ENCODE peak calls at places on chromosome 3, in four cellular contexts. C, W, B and K are unnamed samples.
A peak's percentile ranks its signal among the peaks of the same experiment; 100 is the strongest.

GRCh38 chr3:44439499-44440295 is 37.8 kb downstream of the ZNF445 start:
- DNase-seq in B (peak; percentile 91), W (peak; percentile 49), C (no peak), K (peak; percentile 83)

GRCh38 chr3:183823963-183824362 is 1.4 kb downstream of the MAP6D1 start:
- DNase-seq in W (no peak), B (no peak), C (no peak), K (no peak)

GRCh38 chr3:70871909-70872656 is 559.6 kb upstream of the MDFIC2 start:
- DNase-seq in C (no peak), B (no peak), W (no peak), K (no peak)

GRCh38 chr3:36907911-36908646 is 36.8 kb downstream of the TRANK1 start:
- DNase-seq in B (peak; percentile 44), W (peak; percentile 43), C (no peak), K (peak; percentile 87)

GRCh38 chr3:37579181-37579580 is 282.5 kb upstream of the CTDSPL start:
- DNase-seq in W (no peak), B (no peak), C (no peak), K (no peak)

GRCh38 chr3:184377882-184378445 is at the start of gene THPO:
- DNase-seq in W (no peak), B (no peak), C (no peak), K (no peak)

GRCh38 chr3:22887664-22888291 is 315.3 kb upstream of the UBE2E2 start:
- DNase-seq in W (no peak), B (no peak), C (no peak), K (no peak)

GRCh38 chr3:115401298-115401697 is 222.0 kb upstream of the GAP43 start:
- DNase-seq in B (no peak), W (no peak), C (no peak), K (no peak)

GRCh38 chr3:32880225-32880624 is 62.4 kb downstream of the TRIM71 start:
- DNase-seq in C (no peak), W (no peak), B (no peak), K (no peak)

GRCh38 chr3:169811606-169812123 is 1.0 kb upstream of the LRRIQ4 start:
- DNase-seq in B (no peak), W (no peak), C (peak; percentile 59), K (no peak)

GRCh38 chr3:179732661-179733348 is 80.0 kb downstream of the USP13 start:
- DNase-seq in B (peak; percentile 67), W (no peak), C (no peak), K (no peak)

GRCh38 chr3:72157782-72158638 is 373.1 kb upstream of the PROK2 start:
- DNase-seq in W (no peak), C (no peak), B (no peak), K (no peak)

GRCh38 chr3:3799173-3800075 is at the start of gene LRRN1:
- DNase-seq in B (peak; percentile 14), W (peak; percentile 39), C (no peak), K (no peak)

GRCh38 chr3:22893001-22893400 is 310.1 kb upstream of the UBE2E2 start:
- DNase-seq in W (no peak), C (no peak), B (no peak), K (no peak)

GRCh38 chr3:15634671-15635661 is 33.4 kb downstream of the BTD start:
- DNase-seq in B (no peak), C (peak; percentile 77), W (no peak), K (no peak)

GRCh38 chr3:17431477-17432045 is 310.9 kb downstream of the TBC1D5 start:
- DNase-seq in B (no peak), C (no peak), W (no peak), K (no peak)

GRCh38 chr3:175392653-175393052 is 533.5 kb downstream of the NAALADL2 start:
- DNase-seq in W (no peak), B (no peak), C (no peak), K (no peak)

GRCh38 chr3:13235897-13236296 is 162.7 kb upstream of the IQSEC1 start:
- DNase-seq in W (no peak), C (no peak), B (no peak), K (no peak)

GRCh38 chr3:185929192-185930151 is 8.3 kb downstream of the TRA2B start:
- DNase-seq in C (no peak), B (no peak), W (no peak), K (no peak)

GRCh38 chr3:115077501-115078250 is 69.4 kb downstream of the ZBTB20 start:
- DNase-seq in B (no peak), C (no peak), W (no peak), K (no peak)

GRCh38 chr3:139325551-139325950 is 18.3 kb upstream of the MRPS22 start:
- DNase-seq in C (no peak), W (no peak), B (no peak), K (no peak)

GRCh38 chr3:195307711-195308110 is 36.8 kb upstream of the XXYLT1 start:
- DNase-seq in W (no peak), C (no peak), B (no peak), K (no peak)

GRCh38 chr3:123757281-123757940 is 126.7 kb downstream of the MYLK start:
- DNase-seq in B (peak; percentile 30), W (no peak), C (no peak), K (no peak)

GRCh38 chr3:27368831-27369607 is at the start of gene NEK10:
- DNase-seq in C (peak; percentile 77), W (peak; percentile 92), B (peak; percentile 88), K (peak; percentile 96)

GRCh38 chr3:46325645-46326300 is 28.1 kb upstream of the CCR2 start:
- DNase-seq in W (no peak), B (no peak), C (no peak), K (no peak)

GRCh38 chr3:154229217-154229590 is 95.1 kb downstream of the DHX36 start:
- DNase-seq in C (no peak), B (no peak), W (no peak), K (no peak)

GRCh38 chr3:42071720-42072582 is 19.2 kb upstream of the TRAK1 start:
- DNase-seq in B (peak; percentile 79), C (peak; percentile 87), W (no peak), K (no peak)